ENCODE peak calls at places on chromosomes 5 and 9, in nine cellular contexts. J is T-helper 2 cell; U is anterior cingulate cortex; H is GM18507; Y is DND-41; C is left lung; X is pulmonary artery endothelial cell; P is activated effector memory CD4-positive, alpha-beta T cell treated with anti-CD3 and anti-CD28 coated beads, Interleukin-2, amount 50 U/mL, for 16 hours; S is Caco-2. F is an unnamed sample.

GRCh38 chr9:91902465-91903125 is 47.4 kb downstream of the ROR2 start:
- DNase-seq in Y (no peak), X (no peak), U (no peak), P (no peak), C (no peak), J (no peak), S (no peak), H (no peak), F (no peak)

GRCh38 chr5:36664762-36665161 is 58.4 kb downstream of the SLC1A3 start:
- DNase-seq in Y (no peak), C (no peak), S (no peak), J (no peak), U (no peak), X (no peak), P (no peak), H (no peak), F (no peak)

GRCh38 chr5:167147879-167148278 is 1143.6 kb upstream of the WWC1 start:
- DNase-seq in P (no peak), J (no peak), X (no peak), U (no peak), H (no peak), S (no peak), C (no peak), Y (no peak), F (no peak)

GRCh38 chr5:1521671-1522600 is 1.8 kb downstream of the LPCAT1 start:
- DNase-seq in Y (peak; percentile 5), P (peak; percentile 51), C (peak; percentile 56), J (no peak), H (no peak), X (no peak), U (no peak), S (no peak), F (peak; percentile 83)

GRCh38 chr9:137308102-137308619 is 6.1 kb upstream of the NRARP start:
- DNase-seq in S (peak; percentile 50), X (no peak), H (no peak), J (no peak), Y (no peak), P (no peak), U (no peak), C (no peak), F (no peak)

GRCh38 chr9:35798658-35799366 is 7.4 kb downstream of the NPR2 start:
- DNase-seq in P (peak; percentile 76), X (no peak), H (no peak), Y (no peak), C (no peak), U (no peak), S (no peak), J (peak; percentile 45), F (no peak)

GRCh38 chr9:84189901-84190300 is 150.7 kb downstream of the SLC28A3 start:
- DNase-seq in Y (no peak), S (no peak), P (no peak), U (no peak), X (no peak), H (no peak), C (no peak), J (no peak), F (no peak)

GRCh38 chr5:14153932-14154646 is 10.9 kb downstream of the TRIO start:
- DNase-seq in X (peak; percentile 68), S (no peak), C (peak; percentile 77), Y (no peak), H (no peak), J (no peak), U (peak; percentile 13), P (no peak), F (no peak)

GRCh38 chr5:14144586-14145355 is 1.6 kb downstream of the TRIO start:
- DNase-seq in C (peak; percentile 69), S (peak; percentile 60), H (peak; percentile 55), J (peak; percentile 54), P (peak; percentile 66), Y (no peak), X (no peak), U (peak; percentile 55), F (peak; percentile 93)

GRCh38 chr5:1208743-1209551 is 7.6 kb downstream of the SLC6A19 start:
- DNase-seq in P (no peak), X (no peak), S (no peak), U (no peak), C (no peak), Y (no peak), J (no peak), H (no peak), F (no peak)

GRCh38 chr9:126647585-126648110 is 33.9 kb downstream of the LMX1B start:
- DNase-seq in X (no peak), J (no peak), Y (no peak), U (no peak), S (no peak), P (no peak), H (no peak), C (no peak), F (no peak)

GRCh38 chr9:116959775-116960174 is 272.7 kb downstream of the TRIM32 start:
- DNase-seq in C (no peak), H (no peak), U (peak; percentile 3), P (no peak), Y (no peak), X (no peak), S (no peak), J (peak; percentile 68), F (no peak)

GRCh38 chr5:67165524-67166459 is 30.8 kb downstream of the CD180 start:
- DNase-seq in U (peak; percentile 57), P (peak; percentile 91), Y (peak; percentile 98), C (peak; percentile 90), S (no peak), J (peak; percentile 90), X (peak; percentile 35), H (peak; percentile 78), F (peak; percentile 95)

GRCh38 chr9:119859128-119859527 is 489.9 kb upstream of the BRINP1 start:
- DNase-seq in H (no peak), C (no peak), J (no peak), U (no peak), P (no peak), X (no peak), S (no peak), Y (no peak), F (no peak)

GRCh38 chr9:113520109-113520642 is 56.6 kb downstream of the RGS3 start:
- DNase-seq in X (peak; percentile 82), C (no peak), S (no peak), J (peak; percentile 26), Y (peak; percentile 42), P (peak; percentile 82), U (no peak), H (no peak), F (no peak)

GRCh38 chr9:98222885-98223640 is 30.6 kb upstream of the CORO2A start:
- DNase-seq in U (no peak), P (no peak), C (no peak), J (no peak), X (no peak), H (no peak), Y (no peak), S (peak; percentile 61), F (peak; percentile 41)

GRCh38 chr9:35789541-35789940 is 1.9 kb upstream of the NPR2 start:
- DNase-seq in S (no peak), P (no peak), Y (no peak), H (no peak), X (no peak), C (no peak), U (no peak), J (no peak), F (no peak)

GRCh38 chr9:135523521-135524129 is 2.4 kb downstream of the LCN1 start:
- DNase-seq in S (no peak), U (no peak), P (peak; percentile 51), H (no peak), C (no peak), J (no peak), Y (no peak), X (no peak), F (no peak)

GRCh38 chr9:11038956-11039355 is 426.2 kb upstream of the PTPRD start:
- DNase-seq in U (no peak), C (no peak), X (no peak), H (no peak), S (no peak), J (no peak), P (no peak), Y (no peak), F (no peak)

GRCh38 chr9:97958812-97959511 is 21.0 kb upstream of the HEMGN start:
- DNase-seq in X (no peak), Y (no peak), J (peak; percentile 26), U (no peak), P (no peak), S (no peak), C (no peak), H (no peak), F (no peak)

GRCh38 chr9:18857334-18857733 is 175.7 kb downstream of the SAXO1 start:
- DNase-seq in U (no peak), X (peak; percentile 2), S (no peak), Y (no peak), C (no peak), H (no peak), P (no peak), J (no peak), F (no peak)

GRCh38 chr5:82793808-82794419 is 283.3 kb downstream of the TMEM167A start:
- DNase-seq in H (no peak), J (peak; percentile 37), S (no peak), X (peak; percentile 3), U (no peak), C (no peak), Y (peak; percentile 47), P (peak; percentile 64), F (no peak)

GRCh38 chr5:180170111-180170809 is 38.8 kb downstream of the RASGEF1C start:
- DNase-seq in U (peak; percentile 62), S (no peak), X (no peak), P (no peak), H (no peak), J (no peak), Y (no peak), C (no peak), F (no peak)

GRCh38 chr5:173623296-173623771 is 6.9 kb upstream of the BOD1 start:
- DNase-seq in S (no peak), C (no peak), X (no peak), J (no peak), H (no peak), U (no peak), P (no peak), Y (no peak), F (no peak)

GRCh38 chr9:110753734-110754231 is 85.2 kb downstream of the MUSK start:
- DNase-seq in C (no peak), U (no peak), P (no peak), H (no peak), X (no peak), Y (no peak), J (no peak), S (no peak), F (no peak)

GRCh38 chr5:95730730-95731570 is at the start of gene RHOBTB3:
- DNase-seq in U (peak; percentile 84), X (peak; percentile 68), H (no peak), Y (peak; percentile 81), S (peak; percentile 94), J (peak; percentile 34), C (peak; percentile 93), P (peak; percentile 70), F (peak; percentile 91)

GRCh38 chr5:179196420-179197079 is 136.4 kb downstream of the ZNF354C start:
- DNase-seq in Y (no peak), U (no peak), C (peak; percentile 6), X (no peak), H (no peak), J (no peak), S (peak; percentile 9), P (no peak), F (peak; percentile 24)

GRCh38 chr5:178368716-178369300 is 136.2 kb upstream of the PHYKPL start:
- DNase-seq in X (no peak), P (no peak), U (no peak), C (no peak), H (no peak), S (no peak), J (no peak), Y (no peak), F (peak; percentile 61)